ENCODE peak calls at places on chromosomes 16 and 17, in six cellular contexts. A is MM.1S, W is K562, X is hepatocyte, I is right lobe of liver, D is breast epithelium. P is an unnamed sample.

GRCh38 chr17:29846298-29846697 is 83.7 kb downstream of the SSH2 start:
- DNase-seq in X (no peak), W (no peak), A (no peak), D (no peak), I (no peak), P (no peak)

GRCh38 chr17:76714822-76715461 is 4.2 kb upstream of the MXRA7 start:
- DNase-seq in A (peak; percentile 81), W (no peak), I (no peak), D (no peak), X (peak; percentile 75), P (no peak)

GRCh38 chr16:77169650-77170236 is 21.2 kb upstream of the MON1B start:
- DNase-seq in D (no peak), W (peak; percentile 58), X (peak; percentile 80), I (no peak), A (peak; percentile 45), P (peak; percentile 40)

GRCh38 chr16:11152677-11153321 is 103.2 kb downstream of the SOCS1 start:
- DNase-seq in I (no peak), X (no peak), W (no peak), A (no peak), D (no peak), P (no peak)

GRCh38 chr17:8788998-8789397 is 10.2 kb downstream of the MFSD6L start:
- DNase-seq in X (peak; percentile 37), D (no peak), W (no peak), A (no peak), I (no peak), P (no peak)

GRCh38 chr17:58120195-58120822 is 27.9 kb upstream of the OR4D1 start:
- DNase-seq in A (peak; percentile 66), X (peak; percentile 83), D (no peak), W (peak; percentile 34), I (no peak), P (peak; percentile 55)

GRCh38 chr17:44558349-44559287 is 1.3 kb downstream of the FZD2 start:
- DNase-seq in W (no peak), X (no peak), D (no peak), I (no peak), A (no peak), P (no peak)

GRCh38 chr16:3957344-3957980 is 76.9 kb upstream of the CREBBP start:
- DNase-seq in D (no peak), I (no peak), W (no peak), X (no peak), A (no peak), P (no peak)

GRCh38 chr17:50102164-50102991 is 7.2 kb downstream of the PDK2 start:
- DNase-seq in X (peak; percentile 83), I (peak; percentile 98), A (no peak), D (no peak), W (no peak), P (no peak)

GRCh38 chr16:84925092-84925772 is 86.1 kb downstream of the ZDHHC7 start:
- DNase-seq in I (peak; percentile 70), X (peak; percentile 48), D (no peak), A (no peak), W (peak; percentile 85), P (peak; percentile 82)

GRCh38 chr17:28878981-28879380 is 18.6 kb downstream of the FLOT2 start:
- DNase-seq in D (no peak), A (peak; percentile 31), W (peak; percentile 79), X (peak; percentile 69), I (no peak), P (peak; percentile 69)

GRCh38 chr16:88953003-88953690 is 23.9 kb downstream of the CBFA2T3 start:
- DNase-seq in X (no peak), W (no peak), D (no peak), A (no peak), I (no peak), P (no peak)

GRCh38 chr17:3512512-3513171 is 36.8 kb downstream of the ASPA start:
- DNase-seq in A (no peak), I (peak; percentile 87), X (no peak), W (no peak), D (no peak), P (no peak)

GRCh38 chr16:81522141-81522701 is 77.6 kb downstream of the CMIP start:
- DNase-seq in X (no peak), I (peak; percentile 13), D (peak; percentile 22), A (no peak), W (peak; percentile 85), P (no peak)

GRCh38 chr16:88881090-88881580 is 14.7 kb upstream of the PABPN1L start:
- DNase-seq in A (no peak), D (no peak), W (no peak), X (no peak), I (no peak), P (no peak)

GRCh38 chr17:48723555-48724239 is 712 bp downstream of the PRAC2 start:
- DNase-seq in D (no peak), X (no peak), W (no peak), I (no peak), A (peak; percentile 20), P (no peak)

GRCh38 chr17:6555331-6556120 is 829 bp downstream of the PITPNM3 start:
- DNase-seq in I (no peak), A (no peak), W (no peak), X (peak; percentile 50), D (no peak), P (peak; percentile 48)

GRCh38 chr16:10923650-10924214 is 18.5 kb downstream of the DEXI start:
- DNase-seq in W (no peak), A (no peak), I (peak; percentile 95), X (no peak), D (no peak), P (no peak)

GRCh38 chr17:62597920-62598319 is 29.6 kb upstream of the MRC2 start:
- DNase-seq in D (no peak), X (peak; percentile 23), I (no peak), A (no peak), W (no peak), P (no peak)

GRCh38 chr17:61464121-61464905 is 12.1 kb downstream of the TBX4 start:
- DNase-seq in I (peak; percentile 43), A (no peak), D (no peak), X (no peak), W (no peak), P (no peak)

DNA sequence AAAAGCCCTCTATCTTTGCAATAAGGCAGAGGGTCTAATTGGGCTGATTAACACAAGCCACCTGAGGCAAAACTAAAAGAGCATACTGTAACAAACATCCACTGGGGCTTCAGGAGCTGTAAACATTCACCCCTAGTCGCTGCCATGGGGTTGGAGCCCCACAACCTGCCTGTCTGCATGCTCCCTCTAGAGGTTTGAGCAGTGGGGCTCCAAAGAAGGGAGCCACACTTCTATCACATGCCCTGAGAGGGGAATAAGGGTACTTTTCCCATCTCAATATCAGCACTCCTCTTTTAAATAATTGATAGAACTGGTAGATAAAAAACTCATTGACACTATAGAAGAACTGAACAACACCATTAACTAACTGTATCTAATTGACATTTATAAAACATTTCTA is 130.1 kb upstream of the COX10 start:
- DNase-seq in I (no peak), W (no peak), X (no peak), A (no peak), D (no peak), P (no peak)
- TF ChIP-seq CTCF in I (no peak), W (no peak), X (no peak), A (no peak), D (no peak), P (no peak)

GRCh38 chr17:74355065-74355464 is 6.6 kb downstream of the BTBD17 start:
- DNase-seq in D (no peak), I (no peak), X (no peak), A (no peak), W (no peak), P (no peak)

GRCh38 chr17:74354561-74354960 is 7.1 kb downstream of the BTBD17 start:
- DNase-seq in I (no peak), X (no peak), D (no peak), W (no peak), A (no peak), P (no peak)

GRCh38 chr17:74357466-74357809 is 4.2 kb downstream of the BTBD17 start:
- DNase-seq in W (no peak), X (no peak), D (no peak), A (no peak), I (no peak), P (no peak)

GRCh38 chr17:74358696-74359095 is 3.0 kb downstream of the BTBD17 start:
- DNase-seq in X (no peak), A (no peak), W (no peak), I (no peak), D (no peak), P (no peak)

GRCh38 chr17:74356640-74357465 is 4.8 kb downstream of the BTBD17 start:
- DNase-seq in X (peak; percentile 34), A (no peak), W (no peak), D (no peak), I (no peak), P (no peak)
- TF ChIP-seq CTCF in X (no peak), A (no peak), W (no peak), D (no peak), I (no peak), P (no peak)

DNA sequence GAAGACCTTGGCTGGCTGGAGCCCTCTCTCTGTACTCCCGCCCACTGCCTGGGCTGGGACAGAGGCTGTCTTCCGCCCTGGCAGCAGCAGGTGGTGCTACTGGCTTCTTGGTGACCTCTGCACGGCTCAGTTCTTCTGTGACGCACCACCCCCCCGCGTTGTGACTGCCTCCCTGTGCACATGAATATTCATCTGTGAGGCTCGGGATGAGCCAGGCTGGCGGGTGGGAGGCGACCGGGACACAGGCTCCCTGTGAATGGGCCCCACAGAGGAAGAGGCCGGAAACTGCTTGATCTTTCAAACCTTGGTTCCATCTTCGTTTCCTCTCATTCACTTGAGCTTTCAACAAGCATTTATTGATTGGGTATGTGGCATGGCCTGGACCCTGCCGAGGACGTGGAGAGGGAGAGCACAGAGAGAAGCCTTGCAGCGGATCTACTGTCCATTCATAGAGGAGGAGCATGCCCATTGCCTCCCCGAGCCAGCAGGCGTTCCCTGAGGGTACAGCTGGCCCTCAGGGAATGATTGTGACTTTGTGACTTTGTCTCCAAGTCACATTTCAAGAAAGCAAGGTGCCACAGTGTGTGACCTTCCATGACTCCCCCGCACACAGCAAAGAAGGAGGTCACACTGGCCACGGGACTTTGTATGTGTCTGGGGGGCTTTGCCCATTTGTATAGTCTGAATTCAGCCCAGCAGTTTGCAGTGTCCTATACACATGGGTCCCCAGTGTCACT is 45.0 kb downstream of the B9D1 start:
- DNase-seq in A (peak; percentile 95), X (peak; percentile 91), D (no peak), W (peak; percentile 54), I (peak; percentile 94), P (peak; percentile 72)
- TF ChIP-seq CTCF in A (peak; percentile 66), X (peak; percentile 56), D (no peak), W (peak; percentile 75), I (peak; percentile 65), P (no peak)

GRCh38 chr17:78387982-78388941 is 9.8 kb downstream of the PGS1 start:
- DNase-seq in A (no peak), D (no peak), I (no peak), X (no peak), W (no peak), P (peak; percentile 70)

GRCh38 chr17:78391843-78392242 is 13.4 kb downstream of the PGS1 start:
- DNase-seq in D (no peak), X (peak; percentile 61), A (no peak), W (no peak), I (no peak), P (no peak)

GRCh38 chr17:78392295-78392694 is 13.8 kb downstream of the PGS1 start:
- DNase-seq in A (no peak), I (no peak), X (no peak), W (no peak), D (no peak), P (no peak)

GRCh38 chr17:78391051-78391431 is 12.6 kb downstream of the PGS1 start:
- DNase-seq in A (no peak), D (no peak), W (no peak), I (no peak), X (no peak), P (no peak)

GRCh38 chr17:78390241-78391050 is 12.0 kb downstream of the PGS1 start:
- DNase-seq in D (no peak), I (no peak), A (no peak), W (no peak), X (peak; percentile 69), P (no peak)
- TF ChIP-seq CTCF in D (no peak), I (no peak), A (no peak), W (peak; percentile 7), X (no peak), P (no peak)

GRCh38 chr17:9928601-9929341 is 23.7 kb upstream of the RCVRN start:
- DNase-seq in D (no peak), W (peak; percentile 22), I (peak; percentile 11), X (peak; percentile 89), A (no peak), P (no peak)
- TF ChIP-seq CTCF in D (no peak), W (peak; percentile 16), I (no peak), X (peak; percentile 77), A (peak; percentile 35), P (no peak)

P was measured in GM13976.